ENCODE peak calls at places on chromosomes 1 and 21, in eight cellular contexts. One of them, this sample, is unnamed.

GRCh38 chr1:177302365-177303044 is 131.7 kb downstream of the BRINP2 start:
- DNase-seq in K562: no peak
- DNase-seq in GM12892: no peak
- DNase-seq in germinal center: no peak
- DNase-seq in GM04504: no peak
- DNase-seq in stimulated activated naive CD4-positive, alpha-beta T cell treated with Interleukin-2 at 50 U/mL for 16 hours: no peak
- DNase-seq in effector memory CD8-positive, alpha-beta T cell: no peak
- DNase-seq in activated naive CD4-positive, alpha-beta T cell treated with anti-CD3 and anti-CD28 coated beads, Interleukin-2, amount 10 ng/mL, durations not matched to agents 7 days and 5 days: no peak
- DNase-seq in this sample: no peak

GRCh38 chr1:153592706-153593105 is 20.2 kb downstream of the S100A16 start:
- DNase-seq in stimulated activated naive CD4-positive, alpha-beta T cell treated with Interleukin-2 at 50 U/mL for 16 hours: no peak
- DNase-seq in GM04504: no peak
- DNase-seq in GM12892: no peak
- DNase-seq in K562: no peak
- DNase-seq in germinal center: no peak
- DNase-seq in activated naive CD4-positive, alpha-beta T cell treated with anti-CD3 and anti-CD28 coated beads, Interleukin-2, amount 10 ng/mL, durations not matched to agents 7 days and 5 days: no peak
- DNase-seq in effector memory CD8-positive, alpha-beta T cell: no peak
- DNase-seq in this sample: no peak

GRCh38 chr1:197065549-197065948 is 1.5 kb downstream of the F13B start:
- DNase-seq in effector memory CD8-positive, alpha-beta T cell: no peak
- DNase-seq in GM04504: peak; percentile 3
- DNase-seq in activated naive CD4-positive, alpha-beta T cell treated with anti-CD3 and anti-CD28 coated beads, Interleukin-2, amount 10 ng/mL, durations not matched to agents 7 days and 5 days: no peak
- DNase-seq in K562: no peak
- DNase-seq in germinal center: no peak
- DNase-seq in stimulated activated naive CD4-positive, alpha-beta T cell treated with Interleukin-2 at 50 U/mL for 16 hours: no peak
- DNase-seq in GM12892: no peak
- DNase-seq in this sample: no peak

GRCh38 chr1:16172964-16173446 is 17.1 kb upstream of the EPHA2 start:
- DNase-seq in K562: peak; percentile 80
- DNase-seq in GM12892: no peak
- DNase-seq in germinal center: no peak
- DNase-seq in GM04504: no peak
- DNase-seq in activated naive CD4-positive, alpha-beta T cell treated with anti-CD3 and anti-CD28 coated beads, Interleukin-2, amount 10 ng/mL, durations not matched to agents 7 days and 5 days: no peak
- DNase-seq in effector memory CD8-positive, alpha-beta T cell: no peak
- DNase-seq in stimulated activated naive CD4-positive, alpha-beta T cell treated with Interleukin-2 at 50 U/mL for 16 hours: no peak
- DNase-seq in this sample: no peak

GRCh38 chr1:206633708-206634121 is 1.6 kb upstream of the DYRK3 start:
- DNase-seq in GM04504: peak; percentile 76
- DNase-seq in GM12892: no peak
- DNase-seq in K562: no peak
- DNase-seq in stimulated activated naive CD4-positive, alpha-beta T cell treated with Interleukin-2 at 50 U/mL for 16 hours: no peak
- DNase-seq in germinal center: no peak
- DNase-seq in effector memory CD8-positive, alpha-beta T cell: no peak
- DNase-seq in activated naive CD4-positive, alpha-beta T cell treated with anti-CD3 and anti-CD28 coated beads, Interleukin-2, amount 10 ng/mL, durations not matched to agents 7 days and 5 days: no peak
- DNase-seq in this sample: no peak

GRCh38 chr1:29343908-29344307 is 107.6 kb downstream of the PTPRU start:
- DNase-seq in GM12892: no peak
- DNase-seq in K562: no peak
- DNase-seq in GM04504: no peak
- DNase-seq in stimulated activated naive CD4-positive, alpha-beta T cell treated with Interleukin-2 at 50 U/mL for 16 hours: no peak
- DNase-seq in germinal center: no peak
- DNase-seq in effector memory CD8-positive, alpha-beta T cell: no peak
- DNase-seq in activated naive CD4-positive, alpha-beta T cell treated with anti-CD3 and anti-CD28 coated beads, Interleukin-2, amount 10 ng/mL, durations not matched to agents 7 days and 5 days: no peak
- DNase-seq in this sample: no peak

GRCh38 chr21:19031956-19032355 is 628.4 kb upstream of the TMPRSS15 start:
- DNase-seq in GM12892: no peak
- DNase-seq in GM04504: no peak
- DNase-seq in germinal center: no peak
- DNase-seq in activated naive CD4-positive, alpha-beta T cell treated with anti-CD3 and anti-CD28 coated beads, Interleukin-2, amount 10 ng/mL, durations not matched to agents 7 days and 5 days: no peak
- DNase-seq in K562: no peak
- DNase-seq in stimulated activated naive CD4-positive, alpha-beta T cell treated with Interleukin-2 at 50 U/mL for 16 hours: no peak
- DNase-seq in effector memory CD8-positive, alpha-beta T cell: no peak
- DNase-seq in this sample: no peak

GRCh38 chr1:40567819-40568218 is 36.4 kb downstream of the ZNF684 start:
- DNase-seq in GM04504: no peak
- DNase-seq in stimulated activated naive CD4-positive, alpha-beta T cell treated with Interleukin-2 at 50 U/mL for 16 hours: no peak
- DNase-seq in activated naive CD4-positive, alpha-beta T cell treated with anti-CD3 and anti-CD28 coated beads, Interleukin-2, amount 10 ng/mL, durations not matched to agents 7 days and 5 days: no peak
- DNase-seq in effector memory CD8-positive, alpha-beta T cell: no peak
- DNase-seq in GM12892: no peak
- DNase-seq in K562: no peak
- DNase-seq in germinal center: no peak
- DNase-seq in this sample: no peak

GRCh38 chr1:110482662-110483307 is 31.8 kb downstream of the PROK1 start:
- DNase-seq in stimulated activated naive CD4-positive, alpha-beta T cell treated with Interleukin-2 at 50 U/mL for 16 hours: no peak
- DNase-seq in germinal center: no peak
- DNase-seq in GM04504: no peak
- DNase-seq in K562: no peak
- DNase-seq in activated naive CD4-positive, alpha-beta T cell treated with anti-CD3 and anti-CD28 coated beads, Interleukin-2, amount 10 ng/mL, durations not matched to agents 7 days and 5 days: no peak
- DNase-seq in GM12892: no peak
- DNase-seq in effector memory CD8-positive, alpha-beta T cell: no peak
- DNase-seq in this sample: no peak

GRCh38 chr1:9691108-9691445 is 39.5 kb downstream of the PIK3CD start:
- DNase-seq in K562: no peak
- DNase-seq in activated naive CD4-positive, alpha-beta T cell treated with anti-CD3 and anti-CD28 coated beads, Interleukin-2, amount 10 ng/mL, durations not matched to agents 7 days and 5 days: no peak
- DNase-seq in effector memory CD8-positive, alpha-beta T cell: no peak
- DNase-seq in germinal center: no peak
- DNase-seq in stimulated activated naive CD4-positive, alpha-beta T cell treated with Interleukin-2 at 50 U/mL for 16 hours: no peak
- DNase-seq in GM12892: no peak
- DNase-seq in GM04504: no peak
- DNase-seq in this sample: no peak

GRCh38 chr1:53693361-53693760 is 45.6 kb downstream of the GLIS1 start:
- DNase-seq in effector memory CD8-positive, alpha-beta T cell: no peak
- DNase-seq in K562: no peak
- DNase-seq in GM12892: no peak
- DNase-seq in GM04504: no peak
- DNase-seq in stimulated activated naive CD4-positive, alpha-beta T cell treated with Interleukin-2 at 50 U/mL for 16 hours: no peak
- DNase-seq in activated naive CD4-positive, alpha-beta T cell treated with anti-CD3 and anti-CD28 coated beads, Interleukin-2, amount 10 ng/mL, durations not matched to agents 7 days and 5 days: no peak
- DNase-seq in germinal center: no peak
- DNase-seq in this sample: no peak

GRCh38 chr1:197178998-197179397 is 32.5 kb upstream of the ASPM start:
- DNase-seq in GM12892: no peak
- DNase-seq in germinal center: no peak
- DNase-seq in K562: peak; percentile 23
- DNase-seq in effector memory CD8-positive, alpha-beta T cell: no peak
- DNase-seq in GM04504: peak; percentile 24
- DNase-seq in stimulated activated naive CD4-positive, alpha-beta T cell treated with Interleukin-2 at 50 U/mL for 16 hours: no peak
- DNase-seq in activated naive CD4-positive, alpha-beta T cell treated with anti-CD3 and anti-CD28 coated beads, Interleukin-2, amount 10 ng/mL, durations not matched to agents 7 days and 5 days: no peak
- DNase-seq in this sample: no peak

GRCh38 chr21:34894401-34894800 is 154.7 kb downstream of the RUNX1 start:
- DNase-seq in activated naive CD4-positive, alpha-beta T cell treated with anti-CD3 and anti-CD28 coated beads, Interleukin-2, amount 10 ng/mL, durations not matched to agents 7 days and 5 days: no peak
- DNase-seq in stimulated activated naive CD4-positive, alpha-beta T cell treated with Interleukin-2 at 50 U/mL for 16 hours: no peak
- DNase-seq in germinal center: no peak
- DNase-seq in GM04504: no peak
- DNase-seq in GM12892: no peak
- DNase-seq in effector memory CD8-positive, alpha-beta T cell: no peak
- DNase-seq in K562: no peak
- DNase-seq in this sample: no peak

GRCh38 chr1:51760872-51761271 is 117.7 kb downstream of the NRDC start:
- DNase-seq in germinal center: no peak
- DNase-seq in GM12892: no peak
- DNase-seq in effector memory CD8-positive, alpha-beta T cell: no peak
- DNase-seq in stimulated activated naive CD4-positive, alpha-beta T cell treated with Interleukin-2 at 50 U/mL for 16 hours: no peak
- DNase-seq in K562: no peak
- DNase-seq in GM04504: no peak
- DNase-seq in activated naive CD4-positive, alpha-beta T cell treated with anti-CD3 and anti-CD28 coated beads, Interleukin-2, amount 10 ng/mL, durations not matched to agents 7 days and 5 days: no peak
- DNase-seq in this sample: no peak

GRCh38 chr1:96557336-96557735 is 164.2 kb upstream of the PTBP2 start:
- DNase-seq in germinal center: no peak
- DNase-seq in K562: no peak
- DNase-seq in activated naive CD4-positive, alpha-beta T cell treated with anti-CD3 and anti-CD28 coated beads, Interleukin-2, amount 10 ng/mL, durations not matched to agents 7 days and 5 days: no peak
- DNase-seq in GM04504: peak; percentile 26
- DNase-seq in GM12892: no peak
- DNase-seq in stimulated activated naive CD4-positive, alpha-beta T cell treated with Interleukin-2 at 50 U/mL for 16 hours: no peak
- DNase-seq in effector memory CD8-positive, alpha-beta T cell: no peak
- DNase-seq in this sample: no peak

GRCh38 chr1:17881761-17882160 is 126.6 kb downstream of the ACTL8 start:
- DNase-seq in K562: no peak
- DNase-seq in GM04504: no peak
- DNase-seq in GM12892: no peak
- DNase-seq in germinal center: no peak
- DNase-seq in effector memory CD8-positive, alpha-beta T cell: no peak
- DNase-seq in stimulated activated naive CD4-positive, alpha-beta T cell treated with Interleukin-2 at 50 U/mL for 16 hours: no peak
- DNase-seq in activated naive CD4-positive, alpha-beta T cell treated with anti-CD3 and anti-CD28 coated beads, Interleukin-2, amount 10 ng/mL, durations not matched to agents 7 days and 5 days: no peak
- DNase-seq in this sample: no peak

GRCh38 chr21:17921579-17922530 is 102.7 kb upstream of the C21orf91 start:
- DNase-seq in GM04504: peak; percentile 76
- DNase-seq in GM12892: no peak
- DNase-seq in stimulated activated naive CD4-positive, alpha-beta T cell treated with Interleukin-2 at 50 U/mL for 16 hours: no peak
- DNase-seq in germinal center: no peak
- DNase-seq in activated naive CD4-positive, alpha-beta T cell treated with anti-CD3 and anti-CD28 coated beads, Interleukin-2, amount 10 ng/mL, durations not matched to agents 7 days and 5 days: no peak
- DNase-seq in effector memory CD8-positive, alpha-beta T cell: no peak
- DNase-seq in K562: no peak
- DNase-seq in this sample: no peak

GRCh38 chr1:28458237-28459228 is 47.3 kb upstream of the RCC1 start:
- DNase-seq in K562: no peak
- DNase-seq in germinal center: no peak
- DNase-seq in effector memory CD8-positive, alpha-beta T cell: no peak
- DNase-seq in activated naive CD4-positive, alpha-beta T cell treated with anti-CD3 and anti-CD28 coated beads, Interleukin-2, amount 10 ng/mL, durations not matched to agents 7 days and 5 days: no peak
- DNase-seq in GM04504: no peak
- DNase-seq in GM12892: no peak
- DNase-seq in stimulated activated naive CD4-positive, alpha-beta T cell treated with Interleukin-2 at 50 U/mL for 16 hours: no peak
- DNase-seq in this sample: no peak

This sample was measured in natural killer cell treated with Interleukin-12 subunit alpha and Interleukin-12 subunit beta and Interleukin-15 and Interleukin-18, amount 100 ng/mL, for 72 hours.